ENCODE peak calls at places on chromosomes 2 and 18, in five cellular contexts. C, U, X, P and B are unnamed samples.

GRCh38 chr2:98175811-98176210 is 88.8 kb downstream of the VWA3B start:
- DNase-seq in C (no peak), U (peak), X (no peak), P (no peak), B (no peak)

GRCh38 chr2:112187805-112188596 is 49.8 kb downstream of the FBLN7 start:
- DNase-seq in C (no peak), U (peak), X (peak), P (no peak), B (no peak)

GRCh38 chr18:60870261-60870966 is 462.8 kb upstream of the CDH20 start:
- DNase-seq in C (no peak), U (no peak), X (no peak), P (no peak), B (no peak)

GRCh38 chr2:46643951-46644350 is 164.6 kb downstream of the TMEM247 start:
- DNase-seq in C (no peak), U (no peak), X (no peak), P (no peak), B (no peak)

GRCh38 chr18:62126776-62127175 is 60.1 kb downstream of the PIGN start:
- DNase-seq in C (no peak), U (no peak), X (no peak), P (no peak), B (no peak)

GRCh38 chr18:35343936-35344735 is at the start of gene ZNF24:
- DNase-seq in C (peak), U (peak), X (peak), P (peak), B (peak)

GRCh38 chr18:58396144-58396543 is 232.7 kb downstream of the ALPK2 start:
- DNase-seq in C (no peak), U (no peak), X (no peak), P (no peak), B (no peak)

GRCh38 chr2:120559401-120559800 is 176.3 kb upstream of the GLI2 start:
- DNase-seq in C (peak), U (no peak), X (peak), P (no peak), B (no peak)

GRCh38 chr18:53070706-53071105 is 730.7 kb downstream of the DCC start:
- DNase-seq in C (no peak), U (no peak), X (no peak), P (no peak), B (no peak)

GRCh38 chr2:146734042-146734715 is 1110.7 kb upstream of the ACVR2A start:
- DNase-seq in C (no peak), U (peak), X (no peak), P (no peak), B (no peak)

GRCh38 chr2:207133862-207134519 is 31.8 kb downstream of the KLF7 start:
- DNase-seq in C (peak), U (peak), X (peak), P (peak), B (no peak)

GRCh38 chr2:150109028-150109427 is 378.4 kb downstream of the RND3 start:
- DNase-seq in C (no peak), U (no peak), X (no peak), P (no peak), B (no peak)

GRCh38 chr18:9362869-9363268 is 28.3 kb downstream of the TWSG1 start:
- DNase-seq in C (no peak), U (no peak), X (no peak), P (no peak), B (no peak)

GRCh38 chr2:74205586-74205985 is 7.2 kb downstream of the MTHFD2 start:
- DNase-seq in C (no peak), U (peak), X (no peak), P (no peak), B (peak)

GRCh38 chr2:67879586-67880290 is 183.1 kb downstream of the C1D start:
- DNase-seq in C (no peak), U (no peak), X (peak), P (no peak), B (no peak)

GRCh38 chr2:134988994-134989605 is 58.1 kb downstream of the MAP3K19 start:
- DNase-seq in C (peak), U (peak), X (no peak), P (no peak), B (no peak)

GRCh38 chr2:214730248-214730647 is 79.2 kb downstream of the BARD1 start:
- DNase-seq in C (no peak), U (no peak), X (no peak), P (no peak), B (no peak)

DNA sequence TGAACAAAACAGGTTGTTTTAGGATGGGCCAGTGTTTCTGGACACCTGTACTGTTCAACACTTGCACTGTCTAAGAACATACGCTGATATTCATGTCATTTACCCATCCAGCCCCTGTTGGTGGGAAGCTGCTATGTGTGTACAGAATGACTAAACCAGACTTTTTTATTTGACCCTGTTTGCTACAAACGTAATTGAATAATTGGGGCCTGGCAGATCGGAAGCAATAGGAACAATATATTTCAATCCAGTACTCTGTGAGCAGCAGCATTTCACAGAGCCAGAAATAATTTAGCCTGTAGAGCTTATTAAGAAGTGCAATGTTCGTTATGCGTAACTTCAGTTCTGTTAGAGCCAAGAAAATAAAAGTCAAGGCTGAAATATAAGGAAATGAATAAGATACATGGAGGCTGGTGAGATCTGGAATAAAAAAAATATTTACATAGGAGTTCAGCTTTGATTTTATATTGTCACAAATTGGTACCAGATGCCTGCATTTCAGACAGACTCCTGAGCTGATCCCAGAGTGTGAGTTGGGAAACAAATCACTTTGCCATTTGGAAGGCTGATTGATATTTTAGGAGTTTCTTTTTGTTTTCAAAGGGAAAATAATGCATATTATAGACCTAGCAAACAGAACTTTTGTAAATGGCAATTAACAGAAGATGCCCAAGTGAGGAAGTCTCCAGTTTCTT is 19.7 kb downstream of the CABLES1 start:
- DNase-seq in C (no peak), U (no peak), X (no peak), P (no peak), B (no peak)
- TF ChIP-seq CTCF in C (no peak), U (no peak), X (no peak), P (no peak), B (no peak)

GRCh38 chr2:174593574-174594203 is 3.9 kb downstream of the WIPF1 start:
- DNase-seq in C (peak), U (peak), X (no peak), P (no peak), B (no peak)

GRCh38 chr2:174596994-174597346 is 634 bp downstream of the WIPF1 start:
- DNase-seq in C (no peak), U (peak), X (no peak), P (no peak), B (no peak)

GRCh38 chr2:174594451-174594850 is 3.2 kb downstream of the WIPF1 start:
- DNase-seq in C (no peak), U (no peak), X (no peak), P (no peak), B (no peak)

GRCh38 chr2:174595904-174596397 is 1.7 kb downstream of the WIPF1 start:
- DNase-seq in C (no peak), U (peak), X (no peak), P (no peak), B (no peak)

GRCh38 chr2:174595415-174595814 is 2.2 kb downstream of the WIPF1 start:
- DNase-seq in C (no peak), U (peak), X (no peak), P (no peak), B (no peak)
- H3K4me3 ChIP-seq in C (no peak), U (peak), X (no peak), P (peak), B (no peak)

GRCh38 chr18:7567487-7568425 is 640 bp downstream of the PTPRM start:
- DNase-seq in C (no peak), U (no peak), X (no peak), P (peak), B (no peak)
- TF ChIP-seq CTCF in C (no peak), U (no peak), X (no peak), P (no peak), B (no peak)

GRCh38 chr2:11582526-11583202 is 48.8 kb downstream of the GREB1 start:
- DNase-seq in C (no peak), U (peak), X (no peak), P (peak), B (no peak)
- H3K4me3 ChIP-seq in C (no peak), U (no peak), X (no peak), P (no peak), B (no peak)

DNA sequence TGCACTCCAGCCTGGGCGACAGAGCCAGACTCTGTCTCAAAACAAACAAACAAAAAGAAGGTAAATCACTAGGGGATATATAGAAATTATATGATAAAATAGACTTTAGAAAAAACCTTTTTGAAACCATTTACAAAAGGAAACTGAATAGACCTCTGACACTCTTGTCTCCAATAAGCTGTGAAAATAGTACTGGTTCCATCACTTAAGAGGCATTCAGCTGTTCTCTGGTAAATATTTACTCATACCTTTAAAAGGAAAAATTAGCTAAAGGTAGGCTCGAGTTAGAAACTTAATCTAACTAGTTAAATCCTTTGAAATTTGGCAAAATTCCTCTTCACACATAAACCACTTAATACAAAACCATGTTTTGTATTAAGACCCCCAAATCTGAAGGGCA is 21.4 kb downstream of the RAB27B start:
- DNase-seq in C (no peak), U (no peak), X (no peak), P (no peak), B (no peak)
- TF ChIP-seq CTCF in C (no peak), U (no peak), X (no peak), P (no peak), B (no peak)

GRCh38 chr2:237618449-237618848 is 8.9 kb upstream of the LRRFIP1 start:
- DNase-seq in C (no peak), U (no peak), X (no peak), P (no peak), B (no peak)

GRCh38 chr2:237615631-237616249 is 11.6 kb upstream of the LRRFIP1 start:
- DNase-seq in C (no peak), U (no peak), X (no peak), P (no peak), B (no peak)

GRCh38 chr2:237614151-237614720 is 13.2 kb upstream of the LRRFIP1 start:
- DNase-seq in C (no peak), U (peak), X (peak), P (no peak), B (no peak)

GRCh38 chr2:237617305-237617982 is 9.9 kb upstream of the LRRFIP1 start:
- DNase-seq in C (no peak), U (no peak), X (no peak), P (no peak), B (no peak)

GRCh38 chr2:237616373-237617304 is 10.7 kb upstream of the LRRFIP1 start:
- DNase-seq in C (peak), U (no peak), X (no peak), P (no peak), B (no peak)
- H3K4me3 ChIP-seq in C (no peak), U (no peak), X (no peak), P (no peak), B (no peak)

GRCh38 chr2:130391872-130392670 is 36.2 kb downstream of the PTPN18 start:
- DNase-seq in C (no peak), U (no peak), X (no peak), P (no peak), B (no peak)
- TF ChIP-seq CTCF in C (no peak), U (no peak), X (no peak), P (no peak), B (no peak)